ENCODE peak calls at places on chromosomes 5 and 9, in ten cellular contexts. Y, S, E, L, V, R, A, U, N and X are unnamed samples.

GRCh38 chr9:23821400-23822181 is 4.4 kb downstream of the ELAVL2 start:
- DNase-seq in S (no peak), E (no peak), U (no peak), Y (no peak), R (no peak), L (peak), A (no peak), V (peak), N (no peak), X (no peak)

GRCh38 chr5:176608937-176609723 is 826 bp downstream of the GPRIN1 start:
- DNase-seq in N (no peak), V (peak), R (no peak), E (no peak), L (no peak), U (peak), Y (no peak), A (no peak), S (no peak), X (no peak)

GRCh38 chr9:86359480-86359879 is 5.3 kb upstream of the TUT7 start:
- DNase-seq in R (no peak), N (no peak), E (no peak), V (no peak), U (no peak), Y (no peak), L (no peak), A (no peak), S (no peak), X (no peak)

GRCh38 chr9:130287736-130288135 is 22.2 kb downstream of the HMCN2 start:
- DNase-seq in E (no peak), S (no peak), V (peak), Y (no peak), A (no peak), R (no peak), N (no peak), L (peak), U (no peak), X (no peak)

GRCh38 chr5:181181650-181182565 is 23.1 kb downstream of the TRIM7 start:
- DNase-seq in Y (no peak), N (peak), A (no peak), S (peak), V (no peak), E (peak), R (no peak), U (peak), L (peak), X (no peak)

GRCh38 chr5:177982072-177982727 is 13.8 kb downstream of the PROP1 start:
- DNase-seq in L (peak), S (no peak), E (peak), R (peak), V (no peak), U (no peak), Y (no peak), A (no peak), N (no peak), X (no peak)

GRCh38 chr5:170443624-170444023 is 54.5 kb upstream of the KCNMB1 start:
- DNase-seq in V (no peak), R (no peak), S (no peak), Y (no peak), E (no peak), L (no peak), A (no peak), U (no peak), N (no peak), X (no peak)

GRCh38 chr9:127162567-127163365 is 40.3 kb upstream of the ANGPTL2 start:
- DNase-seq in U (no peak), Y (no peak), V (no peak), S (no peak), R (no peak), E (no peak), N (no peak), A (no peak), L (no peak), X (no peak)

GRCh38 chr5:58114324-58114723 is 345.6 kb downstream of the PLK2 start:
- DNase-seq in U (no peak), R (no peak), L (no peak), Y (no peak), N (no peak), V (no peak), E (no peak), A (no peak), S (no peak), X (no peak)

GRCh38 chr5:74973694-74974093 is 78.7 kb downstream of the GCNT4 start:
- DNase-seq in Y (no peak), S (no peak), V (no peak), A (no peak), N (no peak), R (no peak), E (no peak), U (no peak), L (no peak), X (no peak)

GRCh38 chr5:80055491-80056170 is 20.5 kb downstream of the THBS4 start:
- DNase-seq in E (peak), N (no peak), A (no peak), S (no peak), U (no peak), V (peak), L (no peak), R (no peak), Y (no peak), X (no peak)

GRCh38 chr9:130669965-130670364 is 5.6 kb downstream of the PRDM12 start:
- DNase-seq in E (no peak), N (no peak), S (no peak), R (no peak), V (no peak), Y (no peak), L (no peak), A (no peak), U (no peak), X (no peak)

GRCh38 chr5:44932922-44933585 is 124.3 kb downstream of the MRPS30 start:
- DNase-seq in R (no peak), L (no peak), N (no peak), V (no peak), Y (no peak), E (no peak), A (no peak), S (no peak), U (no peak), X (no peak)

GRCh38 chr9:80320480-80320879 is 748.7 kb downstream of the TLE4 start:
- DNase-seq in S (no peak), R (no peak), N (no peak), L (no peak), U (no peak), E (no peak), V (no peak), A (no peak), Y (no peak), X (no peak)

GRCh38 chr5:98805070-98805469 is 31.6 kb downstream of the RGMB start:
- DNase-seq in U (no peak), A (no peak), S (no peak), R (no peak), V (no peak), Y (no peak), L (no peak), N (no peak), E (no peak), X (no peak)

GRCh38 chr9:91138760-91139159 is 223.0 kb downstream of the AUH start:
- DNase-seq in E (peak), A (no peak), L (no peak), Y (no peak), V (no peak), U (no peak), S (no peak), R (no peak), N (no peak), X (no peak)

GRCh38 chr9:26955222-26955903 is 849 bp upstream of the IFT74 start:
- DNase-seq in V (no peak), Y (no peak), R (no peak), L (no peak), A (no peak), S (no peak), N (no peak), U (no peak), E (no peak), X (peak)

GRCh38 chr5:19519448-19519847 is 468.6 kb downstream of the CDH18 start:
- DNase-seq in S (no peak), N (no peak), U (no peak), E (no peak), V (no peak), R (no peak), Y (no peak), A (no peak), L (no peak), X (no peak)

GRCh38 chr5:179963375-179963774 is 55.7 kb upstream of the TBC1D9B start:
- DNase-seq in L (no peak), Y (no peak), E (no peak), N (no peak), U (no peak), V (no peak), A (no peak), S (no peak), R (no peak), X (no peak)